ENCODE peak calls at places on chromosomes 4 and X, in six cellular contexts. L is CD8-positive, alpha-beta T cell; C is right atrium auricular region; V is pancreas; B is HepG2; I is stomach. W is an unnamed sample. For H3K36me3 and H3K4me1, the result is how much of the 10 kb centered on the place peaks cover.

GRCh38 chr4:54173281-54173912 is 55.7 kb upstream of the PDGFRA start:
- DNase-seq in I (no peak), V (no peak), L (no peak), B (no peak), C (no peak), W (no peak)

GRCh38 chrX:150569155-150569477 is 695 bp downstream of the MTM1 start:
- DNase-seq in I (peak), B (no peak), C (no peak), L (peak), V (no peak), W (peak)

GRCh38 chrX:153968754-153969124 is 2.9 kb downstream of the HCFC1 start:
- DNase-seq in C (no peak), I (no peak), B (no peak), V (no peak), L (peak), W (peak)

GRCh38 chr4:16820304-16820703 is 78.1 kb downstream of the LDB2 start:
- DNase-seq in L (no peak), I (no peak), V (no peak), C (no peak), B (no peak), W (no peak)

GRCh38 chr4:111028829-111029228 is 406.0 kb upstream of the PITX2 start:
- DNase-seq in V (no peak), I (no peak), L (no peak), C (no peak), B (no peak), W (no peak)

GRCh38 chr4:44017422-44017739 is 431.2 kb downstream of the KCTD8 start:
- DNase-seq in I (no peak), L (no peak), V (no peak), C (no peak), B (no peak), W (no peak)

GRCh38 chr4:20176881-20177280 is 74.8 kb upstream of the SLIT2 start:
- DNase-seq in I (no peak), V (no peak), B (no peak), C (no peak), L (no peak), W (no peak)

GRCh38 chrX:56802428-56802827 is 73.4 kb downstream of the NBDY start:
- DNase-seq in L (no peak), I (no peak), B (no peak), C (peak), V (no peak), W (no peak)

GRCh38 chrX:150602296-150602695 is 33.9 kb downstream of the MTM1 start:
- DNase-seq in V (no peak), C (no peak), B (no peak), I (no peak), L (no peak), W (no peak)

GRCh38 chr4:147060171-147060931 is 114.7 kb upstream of the TTC29 start:
- DNase-seq in V (no peak), C (no peak), B (no peak), I (no peak), L (no peak), W (no peak)

GRCh38 chr4:95956094-95956493 is 116.2 kb downstream of the PDHA2 start:
- DNase-seq in L (no peak), C (no peak), B (no peak), I (no peak), V (no peak), W (no peak)

GRCh38 chr4:144374065-144374464 is 233.5 kb upstream of the GYPA start:
- DNase-seq in V (no peak), C (no peak), I (no peak), B (no peak), L (no peak), W (no peak)

GRCh38 chrX:118552501-118552900 is 56.9 kb downstream of the DOCK11 start:
- DNase-seq in C (peak), B (no peak), L (no peak), I (no peak), V (no peak), W (no peak)

GRCh38 chr4:185396724-185397402 is at the start of gene ANKRD37:
- DNase-seq in B (peak), I (peak), V (peak), C (peak), L (peak), W (no peak)

GRCh38 chrX:109635151-109635550 is 10.2 kb upstream of the KCNE5 start:
- DNase-seq in B (no peak), C (no peak), I (no peak), V (no peak), L (no peak), W (no peak)

GRCh38 chrX:71616672-71617529 is 1.4 kb downstream of the CXCR3 start:
- DNase-seq in I (no peak), L (peak), B (peak), C (no peak), V (no peak), W (peak)

GRCh38 chr4:56505269-56506109 is at the start of gene ARL9:
- DNase-seq in C (peak), I (peak), V (peak), B (no peak), L (peak), W (peak)

GRCh38 chrX:126551306-126551705 is 1.3 kb downstream of the DCAF12L1 start:
- DNase-seq in V (no peak), C (no peak), L (no peak), I (no peak), B (no peak), W (no peak)

GRCh38 chrX:134631404-134632346 is 26.6 kb downstream of the PLAC1 start:
- DNase-seq in L (no peak), I (no peak), C (no peak), V (no peak), B (no peak), W (no peak)

GRCh38 chr4:119517361-119518229 is 111.0 kb downstream of the PDE5A start:
- DNase-seq in I (no peak), L (no peak), V (no peak), B (peak), C (no peak), W (no peak)

GRCh38 chr4:56050584-56050983 is 101.8 kb downstream of the CEP135 start:
- DNase-seq in C (no peak), B (no peak), V (no peak), I (no peak), L (no peak), W (no peak)

GRCh38 chr4:139682309-139683210 is 16.9 kb downstream of the MGST2 start:
- DNase-seq in B (no peak), I (no peak), C (no peak), V (no peak), L (no peak), W (no peak)

GRCh38 chr4:131026771-131027170 is 1930.8 kb downstream of the C4orf33 start:
- DNase-seq in V (no peak), I (no peak), L (no peak), B (no peak), C (no peak), W (no peak)

GRCh38 chr4:185217390-185217985 is 8.1 kb downstream of the SNX25 start:
- DNase-seq in V (no peak), B (no peak), I (no peak), L (no peak), C (no peak), W (no peak)

GRCh38 chrX:103839404-103839803 is 7.3 kb upstream of the RAB9B start:
- DNase-seq in L (no peak), C (no peak), I (no peak), B (no peak), V (no peak), W (no peak)

GRCh38 chr4:165537028-165537648 is 158.3 kb downstream of the CPE start:
- DNase-seq in C (no peak), L (no peak), V (no peak), B (peak), I (no peak), W (peak)

GRCh38 chrX:114050075-114050796 is 533.6 kb upstream of the HTR2C start:
- DNase-seq in V (no peak), B (no peak), L (no peak), I (no peak), C (no peak), W (no peak)

GRCh38 chr4:159273126-159273438 is 170.2 kb downstream of the RAPGEF2 start:
- DNase-seq in C (no peak), L (no peak), I (no peak), B (peak), V (no peak), W (no peak)

GRCh38 chrX:39616098-39616729 is 481.5 kb downstream of the BCOR start:
- DNase-seq in L (no peak), C (no peak), V (no peak), B (no peak), I (no peak), W (no peak)

DNA sequence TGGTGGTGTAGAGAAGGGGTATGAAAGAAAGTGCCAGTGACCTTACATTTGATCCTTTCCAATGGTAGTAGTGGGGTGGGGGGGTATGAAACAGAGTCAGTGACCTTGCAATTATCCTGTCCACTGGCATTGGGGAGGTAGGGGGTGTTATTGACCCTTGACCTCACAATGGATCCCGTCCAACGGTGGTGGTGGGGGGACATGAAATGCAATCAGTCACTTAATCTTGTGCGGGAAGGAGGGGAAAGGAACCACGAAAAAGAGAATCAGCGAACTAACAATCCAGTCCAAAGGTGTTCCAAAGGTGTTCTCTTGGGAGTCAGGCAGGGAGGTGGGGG is 619 bp upstream of the PDK3 start:
- DNase-seq in L (no peak), C (no peak), I (no peak), B (no peak), V (peak), W (no peak)
- H3K36me3 ChIP-seq in L (under half), C (under half), I (under half), B (under half), V (under half), W (under half)

DNA sequence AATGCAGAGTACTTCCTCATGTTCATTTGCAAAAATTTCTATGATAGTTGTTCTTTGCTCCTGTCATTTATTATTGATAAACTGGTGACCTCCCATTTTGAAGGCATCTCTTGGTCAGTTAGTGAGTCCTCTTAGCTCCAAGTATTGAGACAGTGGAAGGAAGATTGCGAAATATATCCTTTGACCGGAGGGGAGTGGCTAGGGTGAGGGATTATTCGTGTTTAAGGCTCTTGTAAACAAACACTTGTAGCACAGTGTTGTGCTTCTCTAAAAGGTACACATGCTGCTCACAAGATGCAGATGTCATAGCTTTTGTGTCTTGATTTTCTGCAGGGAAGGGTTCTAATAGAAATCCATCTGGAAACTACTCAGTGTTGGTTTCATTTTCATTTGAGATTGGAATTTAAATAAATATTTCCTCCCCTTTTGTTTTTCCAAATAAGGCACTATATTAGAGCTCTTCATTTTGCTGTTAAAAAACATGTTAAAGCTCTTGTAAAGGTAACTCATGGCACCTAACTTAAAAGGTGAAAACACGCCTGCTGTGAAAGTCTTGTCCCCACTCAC is 21.8 kb downstream of the TXLNG start:
- DNase-seq in C (no peak), B (peak), I (no peak), L (no peak), V (no peak), W (no peak)
- H3K4me3 ChIP-seq in C (no peak), B (no peak), I (peak), L (no peak), V (peak), W (no peak)

GRCh38 chr4:168384437-168385141 is 66.0 kb upstream of the DDX60 start:
- DNase-seq in L (no peak), V (no peak), C (no peak), I (peak), B (no peak), W (no peak)

GRCh38 chr4:168374772-168375523 is 56.4 kb upstream of the DDX60 start:
- DNase-seq in B (no peak), C (no peak), V (peak), L (no peak), I (no peak), W (no peak)

GRCh38 chr4:168385142-168385490 is 66.6 kb upstream of the DDX60 start:
- DNase-seq in L (no peak), C (no peak), V (no peak), I (no peak), B (no peak), W (no peak)

GRCh38 chr4:168383510-168383909 is 65.0 kb upstream of the DDX60 start:
- DNase-seq in V (no peak), I (no peak), C (no peak), L (no peak), B (no peak), W (no peak)

DNA sequence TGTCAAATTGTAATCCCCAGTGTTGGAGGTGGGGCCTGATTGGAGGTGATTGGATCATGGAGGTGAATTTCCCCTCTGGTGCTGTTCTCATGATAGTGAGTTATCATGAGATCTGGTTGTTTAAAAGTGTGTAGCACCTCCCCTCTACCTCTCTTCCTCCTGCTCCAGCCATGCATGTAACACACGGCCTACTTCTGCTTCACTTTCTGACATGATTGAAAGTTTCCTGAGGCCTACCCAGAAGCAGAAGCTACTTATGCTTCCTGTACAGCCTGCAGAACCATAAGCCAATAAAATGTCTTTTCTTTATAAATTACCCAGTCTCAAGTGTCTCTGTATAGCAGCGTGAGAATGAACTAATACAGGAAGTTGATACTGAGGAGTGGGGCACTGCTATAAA is 61.7 kb upstream of the DDX60 start:
- DNase-seq in C (no peak), B (no peak), I (no peak), V (no peak), L (no peak), W (no peak)
- H3K4me1 ChIP-seq in C (under half), B (under half), I (under half), V (under half), L (under half), W (under half)

GRCh38 chr4:3215256-3215655 is 33.7 kb upstream of the MSANTD1 start:
- DNase-seq in V (no peak), C (no peak), I (no peak), L (no peak), B (no peak), W (no peak)

GRCh38 chr4:3213101-3213416 is 35.9 kb upstream of the MSANTD1 start:
- DNase-seq in V (no peak), C (no peak), L (no peak), I (no peak), B (peak), W (no peak)

GRCh38 chr4:3211866-3212265 is 37.1 kb upstream of the MSANTD1 start:
- DNase-seq in I (no peak), C (no peak), V (no peak), B (no peak), L (no peak), W (no peak)

GRCh38 chr4:3212391-3213100 is 36.4 kb upstream of the MSANTD1 start:
- DNase-seq in C (no peak), V (no peak), I (no peak), L (no peak), B (no peak), W (no peak)

DNA sequence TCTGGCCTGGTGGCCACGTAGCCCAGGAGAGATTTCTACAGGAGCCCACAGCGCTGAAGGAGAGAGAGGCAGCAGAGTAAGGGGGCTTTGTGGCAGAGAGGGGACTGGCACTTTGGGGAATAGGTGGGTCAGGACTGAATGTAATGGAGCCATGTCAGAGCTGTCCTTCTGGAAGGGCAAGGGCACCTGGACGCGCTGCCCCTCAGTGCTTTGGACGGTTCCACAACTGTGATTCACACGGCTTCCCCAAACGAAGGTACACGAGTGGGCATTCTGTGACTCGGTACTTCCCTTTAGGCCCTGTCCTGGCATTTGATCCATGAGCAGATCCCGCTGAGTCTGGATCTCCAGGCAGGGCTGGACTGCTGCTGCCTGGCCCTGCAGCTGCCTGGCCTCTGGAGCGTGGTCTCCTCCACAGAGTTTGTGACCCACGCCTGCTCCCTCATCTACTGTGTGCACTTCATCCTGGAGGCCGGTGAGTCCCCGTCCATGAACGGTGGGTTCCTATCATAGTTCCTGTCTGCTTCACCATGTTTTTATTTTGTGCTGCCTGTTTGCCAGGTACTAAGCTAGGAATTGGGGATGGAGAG is 35.2 kb upstream of the MSANTD1 start:
- DNase-seq in I (no peak), L (no peak), C (no peak), V (no peak), B (no peak), W (no peak)
- H3K36me3 ChIP-seq in I (half or more), L (half or more), C (half or more), V (under half), B (half or more), W (half or more)

GRCh38 chr4:46977245-46977644 is 16.1 kb downstream of the GABRA4 start:
- DNase-seq in C (no peak), B (no peak), I (no peak), L (no peak), V (no peak), W (no peak)

GRCh38 chr4:46979283-46979682 is 14.1 kb downstream of the GABRA4 start:
- DNase-seq in C (no peak), I (no peak), L (no peak), B (no peak), V (no peak), W (no peak)

GRCh38 chr4:46975144-46975543 is 18.2 kb downstream of the GABRA4 start:
- DNase-seq in C (no peak), V (no peak), L (no peak), I (no peak), B (no peak), W (no peak)

DNA sequence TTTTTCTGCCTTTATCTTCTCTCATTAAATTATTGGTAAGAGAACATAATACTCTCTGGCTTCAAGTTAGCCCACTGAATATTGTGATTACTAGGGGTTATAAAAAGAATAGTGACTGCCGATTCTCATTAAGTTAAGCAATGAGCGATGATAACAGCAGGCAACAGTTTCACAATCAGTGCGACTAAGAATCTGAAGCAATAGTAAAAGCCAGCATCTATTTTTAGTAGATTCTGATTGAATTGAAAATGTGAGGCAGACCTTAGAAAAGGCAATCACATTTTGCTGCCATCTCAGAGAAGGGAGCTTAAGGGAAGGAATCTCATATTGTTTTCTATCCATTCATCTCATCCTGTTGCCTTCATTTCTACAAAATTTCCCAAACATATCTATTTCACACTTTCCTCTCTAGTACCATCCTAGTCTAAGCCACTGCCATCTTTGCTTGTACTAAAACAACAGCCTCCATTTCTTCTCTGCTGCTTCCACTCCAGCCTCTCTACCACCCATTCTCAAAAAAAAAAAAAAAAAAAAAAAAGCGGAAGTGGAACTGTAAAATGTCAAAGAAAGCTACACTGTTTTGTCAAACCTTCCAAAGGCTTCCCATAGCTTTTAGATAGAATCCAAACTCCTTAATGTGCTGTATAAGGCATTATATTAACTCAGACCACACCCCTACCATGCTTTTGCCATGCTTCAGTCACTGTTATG is 17.4 kb downstream of the GABRA4 start:
- DNase-seq in B (no peak), L (no peak), I (no peak), V (no peak), C (no peak), W (no peak)
- H3K4me3 ChIP-seq in B (no peak), L (no peak), I (no peak), V (no peak), C (no peak), W (no peak)

GRCh38 chr4:102815981-102816380 is 11.4 kb downstream of the UBE2D3 start:
- DNase-seq in B (peak), V (no peak), L (no peak), I (no peak), C (no peak), W (no peak)
- H3K4me1 ChIP-seq in B (half or more), V (under half), L (half or more), I (half or more), C (under half), W (half or more)

GRCh38 chr4:1739358-1739757 is 18.0 kb downstream of the TACC3 start:
- DNase-seq in C (no peak), I (no peak), L (no peak), B (no peak), V (no peak), W (no peak)
- H3K36me3 ChIP-seq in C (under half), I (under half), L (half or more), B (half or more), V (under half), W (half or more)